ENCODE peak calls at places on chromosome 13, in four cellular contexts. T is stimulated activated CD4-positive, alpha-beta T cell treated with anti-CD3 and anti-CD28 coated beads, Interleukin-1b, Interleukin-23, amount 100 ng/mL, for 1 hour; E is effector memory CD4-positive, alpha-beta T cell; M is aorta. U is an unnamed sample.

GRCh38 chr13:26679411-26679810 is 81.2 kb downstream of the GPR12 start:
- DNase-seq in E (no peak), T (no peak), M (no peak), U (no peak)

GRCh38 chr13:106063591-106064308 is 471.7 kb downstream of the EFNB2 start:
- DNase-seq in E (no peak), M (no peak), T (no peak), U (no peak)

GRCh38 chr13:26299168-26299788 is 45.3 kb downstream of the CDK8 start:
- DNase-seq in M (no peak), T (no peak), E (no peak), U (no peak)

GRCh38 chr13:99526549-99526948 is 25.3 kb downstream of the TM9SF2 start:
- DNase-seq in E (no peak), M (no peak), T (no peak), U (no peak)

GRCh38 chr13:73708393-73708985 is 425.7 kb downstream of the KLF12 start:
- DNase-seq in T (no peak), E (peak; percentile 2), M (no peak), U (no peak)

GRCh38 chr13:40167327-40167726 is 499.1 kb downstream of the FOXO1 start:
- DNase-seq in M (no peak), T (no peak), E (no peak), U (no peak)

GRCh38 chr13:45584816-45585215 is 30.7 kb downstream of the ERICH6B start:
- DNase-seq in T (no peak), M (no peak), E (no peak), U (no peak)

GRCh38 chr13:58994778-58995177 is 1169.0 kb downstream of the DIAPH3 start:
- DNase-seq in T (no peak), M (no peak), E (no peak), U (no peak)

GRCh38 chr13:94173312-94173854 is 306.1 kb downstream of the DCT start:
- DNase-seq in E (no peak), M (no peak), T (no peak), U (no peak)

GRCh38 chr13:36143768-36144167 is 12.6 kb upstream of the DCLK1 start:
- DNase-seq in E (no peak), T (no peak), M (no peak), U (no peak)

GRCh38 chr13:23574421-23574820 is 4.2 kb downstream of the TNFRSF19 start:
- DNase-seq in T (no peak), M (no peak), E (no peak), U (no peak)

GRCh38 chr13:24033527-24034302 is 126.8 kb upstream of the SPATA13 start:
- DNase-seq in T (no peak), E (no peak), M (no peak), U (no peak)

GRCh38 chr13:64639206-64639605 is 2590.9 kb downstream of the PCDH9 start:
- DNase-seq in E (no peak), T (no peak), M (no peak), U (no peak)